ENCODE peak calls at places on chromosomes 2 and 18, in five cellular contexts. Q is WTC11; V is CD4-positive, alpha-beta T cell; A is fibroblast of the aortic adventitia; D is spleen. N is an unnamed sample.

GRCh38 chr2:226798422-226799210 is 1.0 kb downstream of the IRS1 start:
- DNase-seq in Q (peak), V (peak), A (peak), D (peak), N (peak)

GRCh38 chr2:5365871-5366461 is 326.2 kb upstream of the SOX11 start:
- DNase-seq in Q (peak), V (no peak), A (no peak), D (no peak), N (peak)

GRCh38 chr18:53567935-53568574 is 656.4 kb downstream of the MBD2 start:
- DNase-seq in Q (no peak), V (no peak), A (peak), D (no peak), N (no peak)

GRCh38 chr2:110105608-110106467 is 9.8 kb downstream of the MALL start:
- DNase-seq in Q (no peak), V (no peak), A (peak), D (no peak), N (no peak)

GRCh38 chr18:13159579-13159978 is 59.0 kb upstream of the LDLRAD4 start:
- DNase-seq in Q (no peak), V (no peak), A (peak), D (no peak), N (no peak)

GRCh38 chr2:3784731-3785130 is 81.4 kb downstream of the DCDC2C start:
- DNase-seq in Q (no peak), V (no peak), A (no peak), D (no peak), N (no peak)

GRCh38 chr2:11144077-11144723 is 11.1 kb upstream of the SLC66A3 start:
- DNase-seq in Q (no peak), V (no peak), A (no peak), D (no peak), N (no peak)

GRCh38 chr18:36419913-36420531 is 122.5 kb downstream of the FHOD3 start:
- DNase-seq in Q (no peak), V (no peak), A (peak), D (no peak), N (no peak)

GRCh38 chr18:58682429-58683069 is 11.3 kb downstream of the MALT1 start:
- DNase-seq in Q (no peak), V (no peak), A (peak), D (no peak), N (no peak)

GRCh38 chr2:195333869-195334268 is 323.2 kb upstream of the SLC39A10 start:
- DNase-seq in Q (no peak), V (no peak), A (no peak), D (no peak), N (no peak)

GRCh38 chr18:7945882-7946281 is 378.8 kb downstream of the PTPRM start:
- DNase-seq in Q (no peak), V (no peak), A (peak), D (no peak), N (no peak)

GRCh38 chr2:96315005-96315399 is 9.7 kb upstream of the SNRNP200 start:
- DNase-seq in Q (no peak), V (no peak), A (no peak), D (no peak), N (no peak)

GRCh38 chr18:6624271-6624670 is 105.2 kb upstream of the ARHGAP28 start:
- DNase-seq in Q (no peak), V (no peak), A (peak), D (no peak), N (no peak)

GRCh38 chr18:31042391-31043181 is at the start of gene DSC3:
- DNase-seq in Q (peak), V (no peak), A (no peak), D (peak), N (peak)

GRCh38 chr18:8299054-8299708 is 310.1 kb upstream of the RAB12 start:
- DNase-seq in Q (no peak), V (no peak), A (no peak), D (no peak), N (no peak)

GRCh38 chr2:189178726-189179606 is 595 bp downstream of the COL5A2 start:
- DNase-seq in Q (no peak), V (no peak), A (peak), D (no peak), N (no peak)

GRCh38 chr2:64410673-64411072 is 43.3 kb upstream of the LGALSL start:
- DNase-seq in Q (no peak), V (no peak), A (no peak), D (no peak), N (no peak)

GRCh38 chr2:69733338-69734039 is 8.4 kb upstream of the ANXA4 start:
- DNase-seq in Q (no peak), V (no peak), A (no peak), D (no peak), N (no peak)

GRCh38 chr2:25794544-25795276 is 83.6 kb downstream of the ASXL2 start:
- DNase-seq in Q (no peak), V (no peak), A (no peak), D (no peak), N (no peak)

GRCh38 chr2:9178905-9179571 is 27.6 kb upstream of the ASAP2 start:
- DNase-seq in Q (no peak), V (no peak), A (peak), D (no peak), N (no peak)

GRCh38 chr2:236365258-236366048 is 101.2 kb upstream of the ASB18 start:
- DNase-seq in Q (no peak), V (no peak), A (no peak), D (peak), N (no peak)

GRCh38 chr2:182554950-182555349 is 128.1 kb upstream of the PDE1A start:
- DNase-seq in Q (no peak), V (no peak), A (no peak), D (no peak), N (no peak)

GRCh38 chr2:65103013-65103720 is 26.7 kb downstream of the RAB1A start:
- DNase-seq in Q (no peak), V (no peak), A (no peak), D (no peak), N (no peak)

GRCh38 chr2:240127911-240128607 is 8.0 kb downstream of the COPS9 start:
- DNase-seq in Q (no peak), V (no peak), A (no peak), D (peak), N (no peak)

GRCh38 chr2:216560695-216561370 is 62.2 kb downstream of the RPL37A start:
- DNase-seq in Q (no peak), V (no peak), A (peak), D (no peak), N (no peak)

GRCh38 chr2:212344131-212344530 is 194.5 kb downstream of the ERBB4 start:
- DNase-seq in Q (no peak), V (no peak), A (no peak), D (no peak), N (no peak)

GRCh38 chr18:60471652-60472051 is 99.1 kb upstream of the MC4R start:
- DNase-seq in Q (no peak), V (no peak), A (peak), D (no peak), N (no peak)

DNA sequence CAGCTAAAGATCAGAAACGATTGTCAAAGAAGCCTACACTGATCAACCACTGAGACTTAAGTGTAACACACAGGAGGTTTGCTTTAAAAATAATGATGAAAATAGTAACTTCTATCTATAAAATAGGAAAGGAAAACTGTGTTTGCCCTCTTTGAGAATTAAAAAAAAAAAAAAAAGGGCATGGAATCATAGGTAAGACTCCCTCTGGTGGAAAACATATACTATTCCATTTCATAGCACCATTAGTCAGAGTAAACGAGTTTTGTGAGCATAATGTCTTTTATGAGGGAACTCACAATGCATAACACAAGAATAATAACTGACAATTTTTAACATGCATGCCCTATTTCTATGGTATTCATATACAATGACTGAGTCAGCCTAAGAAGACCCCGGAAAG is 36.3 kb downstream of the SLC35F5 start:
- DNase-seq in Q (no peak), V (no peak), A (peak), D (no peak), N (no peak)
- TF ChIP-seq CTCF in Q (no peak), V (no peak), A (peak), D (peak), N (no peak)

GRCh38 chr18:44655435-44655834 is 25.3 kb upstream of the SETBP1 start:
- DNase-seq in Q (no peak), V (no peak), A (no peak), D (no peak), N (no peak)

GRCh38 chr18:44651453-44651852 is 29.2 kb upstream of the SETBP1 start:
- DNase-seq in Q (no peak), V (no peak), A (peak), D (no peak), N (no peak)

GRCh38 chr18:44651918-44652317 is 28.8 kb upstream of the SETBP1 start:
- DNase-seq in Q (no peak), V (no peak), A (no peak), D (no peak), N (no peak)

DNA sequence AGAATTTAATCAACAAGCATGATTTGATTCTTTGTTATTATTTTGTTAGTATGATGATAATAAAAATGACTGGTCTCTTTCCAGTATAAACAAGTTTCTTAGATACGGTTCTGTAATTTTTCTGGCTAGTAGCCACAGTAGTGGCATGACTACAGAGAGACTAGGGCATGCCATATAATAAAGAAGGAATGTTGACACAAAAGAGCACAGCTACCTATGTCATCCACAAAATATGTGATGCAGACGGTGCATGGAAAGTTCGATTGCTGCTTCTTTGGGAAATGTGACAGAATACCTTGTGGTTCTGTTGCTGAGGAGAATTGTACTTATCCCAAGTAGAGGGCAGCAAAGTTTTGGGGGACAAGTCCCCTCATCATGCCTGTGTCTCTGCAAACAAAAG is 26.1 kb upstream of the SETBP1 start:
- DNase-seq in Q (no peak), V (no peak), A (peak), D (no peak), N (no peak)
- TF ChIP-seq CTCF in Q (no peak), V (no peak), A (no peak), D (no peak), N (no peak)

GRCh38 chr18:21851327-21851961 is 110.9 kb downstream of the MIB1 start:
- DNase-seq in Q (no peak), V (no peak), A (peak), D (no peak), N (no peak)
- TF ChIP-seq CTCF in Q (no peak), V (peak), A (peak), D (no peak), N (no peak)

GRCh38 chr2:55309441-55309840 is 40.4 kb upstream of the MTIF2 start:
- DNase-seq in Q (no peak), V (no peak), A (peak), D (no peak), N (no peak)

GRCh38 chr2:55314985-55315384 is 46.0 kb upstream of the MTIF2 start:
- DNase-seq in Q (no peak), V (no peak), A (no peak), D (no peak), N (no peak)

GRCh38 chr2:55311444-55311870 is 42.4 kb upstream of the MTIF2 start:
- DNase-seq in Q (no peak), V (no peak), A (peak), D (no peak), N (no peak)
- TF ChIP-seq CTCF in Q (no peak), V (peak), A (peak), D (no peak), N (peak)

DNA sequence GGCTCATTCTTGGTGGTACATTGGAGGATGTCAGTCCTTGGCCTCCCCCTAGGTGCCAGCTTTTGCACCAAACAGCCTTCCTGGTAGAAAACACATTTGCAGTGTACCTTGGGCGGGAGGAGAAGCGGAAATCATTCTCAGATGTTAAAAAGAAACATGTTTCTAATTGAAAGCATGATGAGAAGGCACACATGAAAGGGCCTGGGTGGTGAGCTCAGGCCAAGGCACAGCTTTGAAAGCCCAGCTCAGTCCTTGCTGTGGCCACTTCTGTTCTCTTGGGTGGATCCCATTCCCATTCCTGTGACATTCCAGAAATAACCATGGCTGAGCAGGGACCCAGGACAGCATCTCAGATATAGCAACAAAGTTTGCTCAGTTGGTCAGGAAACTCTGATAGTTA is 71.5 kb downstream of the LTBP1 start:
- DNase-seq in Q (no peak), V (no peak), A (no peak), D (no peak), N (no peak)
- TF ChIP-seq CTCF in Q (no peak), V (no peak), A (no peak), D (no peak), N (no peak)

GRCh38 chr2:86105252-86105968 is at the start of gene POLR1A:
- DNase-seq in Q (peak), V (peak), A (peak), D (peak), N (peak)
- TF ChIP-seq CTCF in Q (no peak), V (no peak), A (peak), D (no peak), N (no peak)